ENCODE peak calls at places on chromosome 10, in six cellular contexts. V is A549, K is NB4, D is endothelial cell of umbilical vein, E is GM12878, F is K562. I is an unnamed sample.

GRCh38 chr10:91046891-91047290 is 126.0 kb upstream of the ANKRD1 start:
- DNase-seq in D (no peak), E (no peak), F (no peak), K (no peak), V (no peak), I (no peak)

GRCh38 chr10:31121797-31122586 is 90.3 kb upstream of the ZNF438 start:
- DNase-seq in D (no peak), F (no peak), V (no peak), K (no peak), E (no peak), I (no peak)

GRCh38 chr10:109403551-109403950 is 519.8 kb downstream of the XPNPEP1 start:
- DNase-seq in E (no peak), F (no peak), D (no peak), K (no peak), V (no peak), I (no peak)

GRCh38 chr10:78314651-78315050 is 281.0 kb downstream of the RPS24 start:
- DNase-seq in D (no peak), F (no peak), V (no peak), K (no peak), E (no peak), I (no peak)

GRCh38 chr10:4213441-4213840 is 428.4 kb upstream of the KLF6 start:
- DNase-seq in F (no peak), K (no peak), V (no peak), E (no peak), D (no peak), I (no peak)

GRCh38 chr10:73886085-73886529 is 11.8 kb upstream of the CAMK2G start:
- DNase-seq in D (peak; percentile 72), F (peak; percentile 90), V (peak; percentile 84), E (no peak), K (peak; percentile 82), I (peak; percentile 57)

GRCh38 chr10:93398528-93398927 is 83.6 kb downstream of the MYOF start:
- DNase-seq in K (no peak), D (no peak), E (no peak), V (no peak), F (no peak), I (no peak)

GRCh38 chr10:29576681-29577080 is 58.1 kb downstream of the SVIL start:
- DNase-seq in K (no peak), V (no peak), D (no peak), F (no peak), E (no peak), I (no peak)

GRCh38 chr10:102779680-102780079 is 35.9 kb downstream of the WBP1L start:
- DNase-seq in V (no peak), E (no peak), K (no peak), F (peak; percentile 73), D (no peak), I (no peak)

GRCh38 chr10:17709492-17709891 is 42.5 kb upstream of the TMEM236 start:
- DNase-seq in V (no peak), K (no peak), D (no peak), F (no peak), E (no peak), I (no peak)

GRCh38 chr10:71761105-71761511 is 12.2 kb downstream of the VSIR start:
- DNase-seq in V (no peak), D (no peak), E (no peak), F (no peak), K (no peak), I (no peak)

GRCh38 chr10:5434017-5434753 is 21.8 kb downstream of the NET1 start:
- DNase-seq in E (no peak), K (peak; percentile 38), F (peak; percentile 60), D (peak; percentile 67), V (peak; percentile 73), I (peak; percentile 41)

GRCh38 chr10:73782749-73783085 is 869 bp downstream of the CHCHD1 start:
- DNase-seq in K (no peak), D (no peak), E (no peak), V (no peak), F (no peak), I (no peak)

GRCh38 chr10:113099431-113100298 is 149.6 kb downstream of the TCF7L2 start:
- DNase-seq in K (no peak), D (peak; percentile 66), F (no peak), E (no peak), V (no peak), I (no peak)

GRCh38 chr10:43943825-43944360 is 295.2 kb upstream of the ZNF32 start:
- DNase-seq in D (no peak), E (no peak), V (no peak), F (no peak), K (no peak), I (no peak)

GRCh38 chr10:95423327-95424005 is 132.7 kb upstream of the PDLIM1 start:
- DNase-seq in V (no peak), F (no peak), D (no peak), K (no peak), E (no peak), I (no peak)

GRCh38 chr10:454860-455259 is 234.6 kb downstream of the DIP2C start:
- DNase-seq in D (peak; percentile 67), E (no peak), V (peak; percentile 79), K (no peak), F (no peak), I (no peak)

GRCh38 chr10:1156921-1157614 is 100.9 kb downstream of the WDR37 start:
- DNase-seq in E (no peak), F (no peak), D (no peak), V (no peak), K (no peak), I (no peak)

GRCh38 chr10:104197364-104197763 is 34.8 kb downstream of the CFAP43 start:
- DNase-seq in F (no peak), E (no peak), V (no peak), D (no peak), K (no peak), I (peak; percentile 21)

GRCh38 chr10:122029503-122030199 is 40.7 kb downstream of the TACC2 start:
- DNase-seq in E (no peak), F (no peak), K (no peak), D (no peak), V (peak; percentile 53), I (no peak)

GRCh38 chr10:111076682-111077661 is at the start of gene ADRA2A:
- DNase-seq in E (no peak), V (peak; percentile 44), K (peak; percentile 32), D (peak; percentile 35), F (no peak), I (no peak)

GRCh38 chr10:117546020-117546629 is 3.6 kb downstream of the EMX2 start:
- DNase-seq in D (no peak), V (no peak), E (no peak), F (no peak), K (no peak), I (no peak)

GRCh38 chr10:101158101-101159058 is 27.3 kb downstream of the TLX1 start:
- DNase-seq in V (no peak), F (no peak), D (no peak), K (no peak), E (no peak), I (no peak)

GRCh38 chr10:49298666-49298989 is 342 bp upstream of the C10orf71 start:
- DNase-seq in D (no peak), V (no peak), E (no peak), F (peak; percentile 57), K (no peak), I (no peak)

GRCh38 chr10:27865221-27865635 is 119.6 kb upstream of the MKX start:
- DNase-seq in D (peak; percentile 4), F (no peak), K (no peak), E (no peak), V (no peak), I (no peak)

GRCh38 chr10:1195828-1196227 is 139.6 kb downstream of the WDR37 start:
- DNase-seq in K (no peak), E (no peak), D (no peak), F (no peak), V (no peak), I (no peak)

GRCh38 chr10:61929555-61929954 is 28.1 kb downstream of the ARID5B start:
- DNase-seq in K (no peak), D (no peak), V (no peak), F (no peak), E (no peak), I (no peak)

GRCh38 chr10:60958892-60959601 is 15.1 kb upstream of the RHOBTB1 start:
- DNase-seq in K (no peak), F (no peak), V (no peak), D (no peak), E (no peak), I (no peak)

DNA sequence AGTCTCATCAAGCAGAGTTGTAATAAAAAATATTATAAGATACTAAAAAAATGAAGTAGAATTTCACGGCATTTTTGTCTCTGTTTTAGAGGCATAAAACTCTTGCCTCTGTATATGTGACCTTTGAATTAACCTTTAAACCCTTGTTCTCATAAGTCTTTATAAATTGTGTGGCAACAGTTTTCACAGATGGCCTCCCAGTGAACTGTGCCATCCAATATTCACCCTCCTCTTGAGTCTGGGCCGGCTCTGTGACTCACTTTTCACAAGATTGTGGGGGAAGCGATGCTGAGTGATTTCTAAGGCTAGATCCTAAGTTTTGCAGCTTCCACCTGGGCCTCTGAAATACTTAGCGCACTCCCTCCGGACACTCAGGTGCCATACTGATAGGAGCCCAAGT is 4.6 kb upstream of the USP6NL start:
- DNase-seq in F (no peak), K (no peak), V (no peak), E (no peak), D (peak; percentile 20), I (no peak)
- TF ChIP-seq MYC in F (no peak), K (no peak), V (no peak), E (no peak), D (no peak), I (no peak)

GRCh38 chr10:33519130-33519860 is 184.8 kb upstream of the NRP1 start:
- DNase-seq in V (no peak), E (no peak), F (no peak), D (no peak), K (no peak), I (no peak)
- TF ChIP-seq MYC in V (no peak), E (no peak), F (no peak), D (no peak), K (no peak), I (no peak)

GRCh38 chr10:69810097-69810496 is 8.4 kb downstream of the COL13A1 start:
- DNase-seq in E (no peak), D (no peak), V (no peak), F (no peak), K (no peak), I (no peak)
- TF ChIP-seq MYC in E (no peak), D (no peak), V (no peak), F (no peak), K (no peak), I (no peak)

DNA sequence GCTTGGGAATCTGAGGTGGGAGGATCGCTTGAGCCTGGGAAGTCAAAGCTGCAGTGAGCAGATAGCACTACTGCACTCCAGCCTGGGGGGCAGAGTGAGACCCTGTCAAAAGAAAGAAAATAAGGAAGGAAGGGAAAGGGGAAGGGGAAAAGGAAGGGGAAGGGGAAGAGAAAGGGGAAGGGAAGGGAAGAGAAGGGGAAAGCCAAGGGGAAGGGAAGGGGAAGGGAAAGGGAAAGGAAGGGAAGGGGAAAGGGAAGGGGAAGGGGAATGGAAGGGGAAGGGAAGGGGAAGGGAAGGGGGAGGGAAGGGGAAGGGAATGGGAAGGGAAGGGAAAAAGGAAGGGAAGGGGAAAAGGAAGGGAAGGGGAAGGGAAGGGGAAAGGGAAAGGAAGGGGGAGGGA is 41.5 kb downstream of the ARHGAP19 start:
- DNase-seq in K (no peak), D (no peak), V (no peak), F (no peak), E (no peak), I (no peak)
- TF ChIP-seq MYC in K (no peak), D (no peak), V (no peak), F (no peak), E (no peak), I (no peak)

GRCh38 chr10:131841669-131842139 is 59.1 kb upstream of the PPP2R2D start:
- DNase-seq in F (no peak), D (no peak), V (no peak), K (no peak), E (no peak), I (no peak)
- TF ChIP-seq MYC in F (no peak), D (no peak), V (no peak), K (no peak), E (no peak), I (no peak)

GRCh38 chr10:24385776-24386175 is 176.8 kb downstream of the KIAA1217 start:
- DNase-seq in F (no peak), K (no peak), D (no peak), E (no peak), V (no peak), I (no peak)
- TF ChIP-seq MYC in F (no peak), K (no peak), D (no peak), E (no peak), V (no peak), I (no peak)

I was measured in HepG2.